ENCODE peak calls at places on chromosomes 7 and 10, in four cellular contexts. One of them, this sample, is unnamed.

GRCh38 chr7:22223841-22224240 is 133.1 kb downstream of the RAPGEF5 start:
- DNase-seq in ureter: no peak
- DNase-seq in NCI-H2107: no peak
- DNase-seq in retinal pigment epithelial cell: no peak
- DNase-seq in this sample: no peak

GRCh38 chr7:2075811-2076210 is 156.9 kb downstream of the MAD1L1 start:
- DNase-seq in ureter: no peak
- DNase-seq in NCI-H2107: no peak
- DNase-seq in retinal pigment epithelial cell: no peak
- DNase-seq in this sample: no peak

GRCh38 chr10:117934477-117934876 is 112.3 kb downstream of the RAB11FIP2 start:
- DNase-seq in retinal pigment epithelial cell: no peak
- DNase-seq in NCI-H2107: no peak
- DNase-seq in ureter: no peak
- DNase-seq in this sample: no peak

GRCh38 chr7:98982686-98983085 is 104.4 kb downstream of the TRRAP start:
- DNase-seq in ureter: peak
- DNase-seq in retinal pigment epithelial cell: no peak
- DNase-seq in NCI-H2107: no peak
- DNase-seq in this sample: no peak

GRCh38 chr7:98215561-98216495 is 4.6 kb downstream of the BHLHA15 start:
- DNase-seq in ureter: no peak
- DNase-seq in NCI-H2107: no peak
- DNase-seq in retinal pigment epithelial cell: no peak
- DNase-seq in this sample: no peak

GRCh38 chr7:129780257-129781127 is 169.0 kb downstream of the NRF1 start:
- DNase-seq in retinal pigment epithelial cell: peak
- DNase-seq in NCI-H2107: peak
- DNase-seq in ureter: peak
- DNase-seq in this sample: no peak

GRCh38 chr7:30308392-30308791 is 24.0 kb downstream of the ZNRF2 start:
- DNase-seq in retinal pigment epithelial cell: no peak
- DNase-seq in NCI-H2107: no peak
- DNase-seq in ureter: no peak
- DNase-seq in this sample: no peak

GRCh38 chr7:50832744-50833143 is 50.0 kb upstream of the GRB10 start:
- DNase-seq in ureter: no peak
- DNase-seq in NCI-H2107: no peak
- DNase-seq in retinal pigment epithelial cell: no peak
- DNase-seq in this sample: no peak

GRCh38 chr10:86198271-86198670 is 168.3 kb downstream of the GRID1 start:
- DNase-seq in retinal pigment epithelial cell: no peak
- DNase-seq in ureter: no peak
- DNase-seq in NCI-H2107: no peak
- DNase-seq in this sample: no peak

GRCh38 chr10:86958109-86958830 is at the start of gene SNCG:
- DNase-seq in NCI-H2107: no peak
- DNase-seq in ureter: no peak
- DNase-seq in retinal pigment epithelial cell: no peak
- DNase-seq in this sample: no peak

GRCh38 chr7:128708824-128709223 is 30.3 kb upstream of the CALU start:
- DNase-seq in NCI-H2107: no peak
- DNase-seq in ureter: no peak
- DNase-seq in retinal pigment epithelial cell: no peak
- DNase-seq in this sample: no peak

GRCh38 chr7:134078991-134079390 is 48.1 kb upstream of the LRGUK start:
- DNase-seq in retinal pigment epithelial cell: no peak
- DNase-seq in NCI-H2107: no peak
- DNase-seq in ureter: no peak
- DNase-seq in this sample: no peak

GRCh38 chr10:132703305-132704007 is 82.5 kb downstream of the NKX6-2 start:
- DNase-seq in ureter: no peak
- DNase-seq in NCI-H2107: no peak
- DNase-seq in retinal pigment epithelial cell: no peak
- DNase-seq in this sample: no peak

GRCh38 chr7:102125127-102125561 is 161.5 kb upstream of the SH2B2 start:
- DNase-seq in retinal pigment epithelial cell: peak
- DNase-seq in ureter: peak
- DNase-seq in NCI-H2107: no peak
- DNase-seq in this sample: no peak

GRCh38 chr10:34598972-34599371 is 216.1 kb downstream of the PARD3 start:
- DNase-seq in ureter: no peak
- DNase-seq in retinal pigment epithelial cell: peak
- DNase-seq in NCI-H2107: no peak
- DNase-seq in this sample: no peak

GRCh38 chr7:6306471-6306870 is 34.0 kb upstream of the CYTH3 start:
- DNase-seq in NCI-H2107: no peak
- DNase-seq in retinal pigment epithelial cell: peak
- DNase-seq in ureter: no peak
- DNase-seq in this sample: no peak

GRCh38 chr7:151731022-151731441 is 145.9 kb downstream of the PRKAG2 start:
- DNase-seq in retinal pigment epithelial cell: peak
- DNase-seq in ureter: no peak
- DNase-seq in NCI-H2107: no peak
- DNase-seq in this sample: no peak

GRCh38 chr10:126758867-126759266 is 88.4 kb upstream of the C10orf90 start:
- DNase-seq in retinal pigment epithelial cell: no peak
- DNase-seq in NCI-H2107: no peak
- DNase-seq in ureter: no peak
- DNase-seq in this sample: no peak

GRCh38 chr10:71082930-71083329 is 129.4 kb upstream of the UNC5B start:
- DNase-seq in ureter: no peak
- DNase-seq in NCI-H2107: no peak
- DNase-seq in retinal pigment epithelial cell: no peak
- DNase-seq in this sample: no peak

GRCh38 chr10:60353519-60354258 is 36.0 kb downstream of the ANK3 start:
- DNase-seq in retinal pigment epithelial cell: no peak
- DNase-seq in NCI-H2107: no peak
- DNase-seq in ureter: no peak
- DNase-seq in this sample: no peak

GRCh38 chr7:13476881-13477444 is 512.5 kb downstream of the ETV1 start:
- DNase-seq in retinal pigment epithelial cell: no peak
- DNase-seq in NCI-H2107: no peak
- DNase-seq in ureter: no peak
- DNase-seq in this sample: no peak

GRCh38 chr10:66565999-66566398 is 359.8 kb upstream of the LRRTM3 start:
- DNase-seq in retinal pigment epithelial cell: no peak
- DNase-seq in ureter: no peak
- DNase-seq in NCI-H2107: no peak
- DNase-seq in this sample: no peak

GRCh38 chr7:74097937-74098614 is 14.5 kb downstream of the LIMK1 start:
- DNase-seq in NCI-H2107: no peak
- DNase-seq in ureter: no peak
- DNase-seq in retinal pigment epithelial cell: peak
- DNase-seq in this sample: no peak

GRCh38 chr10:27230022-27230421 is 10.6 kb downstream of the ACBD5 start:
- DNase-seq in NCI-H2107: no peak
- DNase-seq in ureter: no peak
- DNase-seq in retinal pigment epithelial cell: no peak
- DNase-seq in this sample: no peak

GRCh38 chr7:127865466-127865865 is 165.8 kb downstream of the LRRC4 start:
- DNase-seq in retinal pigment epithelial cell: no peak
- DNase-seq in ureter: no peak
- DNase-seq in NCI-H2107: no peak
- DNase-seq in this sample: no peak

GRCh38 chr10:33509231-33509871 is 174.9 kb upstream of the NRP1 start:
- DNase-seq in ureter: peak
- DNase-seq in retinal pigment epithelial cell: peak
- DNase-seq in NCI-H2107: peak
- DNase-seq in this sample: no peak

GRCh38 chr10:109327266-109327665 is 596.0 kb downstream of the XPNPEP1 start:
- DNase-seq in retinal pigment epithelial cell: no peak
- DNase-seq in ureter: no peak
- DNase-seq in NCI-H2107: no peak
- DNase-seq in this sample: no peak

GRCh38 chr7:92226981-92227380 is 18.7 kb downstream of the KRIT1 start:
- DNase-seq in NCI-H2107: no peak
- DNase-seq in ureter: no peak
- DNase-seq in retinal pigment epithelial cell: no peak
- DNase-seq in this sample: no peak

GRCh38 chr7:101923276-101923985 is 106.0 kb downstream of the CUX1 start:
- DNase-seq in retinal pigment epithelial cell: no peak
- DNase-seq in ureter: no peak
- DNase-seq in NCI-H2107: no peak
- DNase-seq in this sample: no peak

GRCh38 chr10:114634607-114634974 is 23.5 kb downstream of the ABLIM1 start:
- DNase-seq in ureter: peak
- DNase-seq in retinal pigment epithelial cell: peak
- DNase-seq in NCI-H2107: no peak
- DNase-seq in this sample: peak

GRCh38 chr10:33732176-33733025 is 397.9 kb upstream of the NRP1 start:
- DNase-seq in ureter: no peak
- DNase-seq in retinal pigment epithelial cell: no peak
- DNase-seq in NCI-H2107: no peak
- DNase-seq in this sample: no peak

GRCh38 chr10:81894616-81895015 is 19.6 kb downstream of the NRG3 start:
- DNase-seq in NCI-H2107: no peak
- DNase-seq in retinal pigment epithelial cell: no peak
- DNase-seq in ureter: no peak
- DNase-seq in this sample: no peak

GRCh38 chr10:33623677-33624076 is 289.2 kb upstream of the NRP1 start:
- DNase-seq in NCI-H2107: no peak
- DNase-seq in ureter: no peak
- DNase-seq in retinal pigment epithelial cell: no peak
- DNase-seq in this sample: no peak

GRCh38 chr7:103626776-103627175 is 180.8 kb upstream of the SLC26A5 start:
- DNase-seq in ureter: no peak
- DNase-seq in NCI-H2107: no peak
- DNase-seq in retinal pigment epithelial cell: no peak
- DNase-seq in this sample: no peak

This sample was measured in amygdala.